ENCODE peak calls at places on chromosomes 6 and 20, in ten cellular contexts. X, V, P, S, E, J, G, C, U and R are unnamed samples.

GRCh38 chr20:49630396-49630951 is 62.5 kb upstream of the PTGIS start:
- DNase-seq in X (no peak), G (no peak), U (no peak), S (no peak), J (no peak), V (no peak), P (no peak), C (no peak), E (no peak), R (no peak)

GRCh38 chr20:49399329-49399728 is 83.1 kb downstream of the KCNB1 start:
- DNase-seq in J (peak; percentile 27), P (no peak), G (no peak), S (no peak), X (no peak), U (no peak), E (peak; percentile 72), V (peak; percentile 25), C (no peak), R (peak; percentile 5)

GRCh38 chr6:121999458-122000065 is 399.9 kb upstream of the HSF2 start:
- DNase-seq in C (no peak), E (no peak), X (no peak), J (no peak), U (no peak), V (no peak), G (no peak), P (no peak), S (no peak), R (no peak)

GRCh38 chr20:40232288-40232687 is 456.7 kb downstream of the MAFB start:
- DNase-seq in G (no peak), V (no peak), C (no peak), U (no peak), S (no peak), X (no peak), J (no peak), E (peak; percentile 5), P (no peak), R (no peak)

GRCh38 chr6:52253494-52253893 is 9.2 kb upstream of the IL17F start:
- DNase-seq in S (no peak), G (no peak), U (no peak), P (no peak), X (no peak), J (no peak), V (no peak), E (peak; percentile 64), C (no peak), R (no peak)

GRCh38 chr6:37460805-37461204 is 27.8 kb downstream of the CMTR1 start:
- DNase-seq in C (no peak), J (no peak), G (no peak), P (no peak), X (no peak), E (no peak), V (no peak), S (no peak), U (no peak), R (no peak)

GRCh38 chr6:48278261-48278660 is 167.3 kb upstream of the PTCHD4 start:
- DNase-seq in V (no peak), U (no peak), G (no peak), C (no peak), S (no peak), E (no peak), P (no peak), X (no peak), J (no peak), R (no peak)

GRCh38 chr6:7542878-7543394 is 1.5 kb downstream of the DSP start:
- DNase-seq in G (peak; percentile 73), X (peak; percentile 50), J (peak; percentile 87), P (no peak), U (no peak), S (peak; percentile 84), E (peak; percentile 96), V (peak; percentile 68), C (no peak), R (peak; percentile 41)